ENCODE peak calls at places on chromosomes 6 and 20, in five cellular contexts. P is cardiac fibroblast, H is HL-60, C is OCI-LY7, T is uterus. W is an unnamed sample.

GRCh38 chr6:13457577-13457976 is 29.8 kb downstream of the GFOD1 start:
- DNase-seq in P (peak), H (no peak), C (no peak), T (no peak), W (no peak)

GRCh38 chr20:63942250-63943006 is 13.8 kb downstream of the UCKL1 start:
- DNase-seq in P (no peak), H (peak), C (peak), T (peak), W (no peak)

GRCh38 chr6:24797596-24798216 is 1.0 kb downstream of the ARMH2 start:
- DNase-seq in P (no peak), H (no peak), C (no peak), T (no peak), W (no peak)

GRCh38 chr20:2576317-2576727 is 39.9 kb downstream of the TMC2 start:
- DNase-seq in P (no peak), H (no peak), C (no peak), T (no peak), W (no peak)

GRCh38 chr6:152401978-152402377 is 235.2 kb downstream of the SYNE1 start:
- DNase-seq in P (peak), H (no peak), C (no peak), T (no peak), W (peak)

GRCh38 chr6:141451508-141452353 is 681.0 kb upstream of the GJE1 start:
- DNase-seq in P (peak), H (no peak), C (no peak), T (no peak), W (no peak)

GRCh38 chr6:9020001-9020400 is 584.7 kb upstream of the SLC35B3 start:
- DNase-seq in P (no peak), H (no peak), C (no peak), T (no peak), W (no peak)

GRCh38 chr6:84052204-84052882 is 18.8 kb downstream of the MRAP2 start:
- DNase-seq in P (peak), H (no peak), C (no peak), T (no peak), W (peak)

GRCh38 chr6:30885999-30886896 is 1.9 kb downstream of the DDR1 start:
- DNase-seq in P (peak), H (no peak), C (no peak), T (peak), W (peak)

GRCh38 chr6:77292564-77293546 is 170.4 kb downstream of the HTR1B start:
- DNase-seq in P (peak), H (no peak), C (no peak), T (no peak), W (peak)

GRCh38 chr6:21885532-21886089 is 292.1 kb downstream of the SOX4 start:
- DNase-seq in P (peak), H (no peak), C (no peak), T (peak), W (no peak)

GRCh38 chr20:24673678-24674570 is 204.5 kb downstream of the SYNDIG1 start:
- DNase-seq in P (peak), H (no peak), C (no peak), T (no peak), W (no peak)

GRCh38 chr6:110044093-110044492 is 66.0 kb downstream of the GPR6 start:
- DNase-seq in P (no peak), H (no peak), C (no peak), T (no peak), W (no peak)

GRCh38 chr6:161554883-161555282 is 281.0 kb upstream of the AGPAT4 start:
- DNase-seq in P (peak), H (no peak), C (no peak), T (no peak), W (no peak)

GRCh38 chr6:24313133-24313476 is 44.8 kb downstream of the DCDC2 start:
- DNase-seq in P (no peak), H (no peak), C (no peak), T (no peak), W (no peak)

GRCh38 chr6:16658661-16659060 is 102.6 kb downstream of the ATXN1 start:
- DNase-seq in P (no peak), H (no peak), C (no peak), T (no peak), W (no peak)

GRCh38 chr6:149190228-149190831 is 127.2 kb upstream of the TAB2 start:
- DNase-seq in P (peak), H (no peak), C (peak), T (no peak), W (no peak)

DNA sequence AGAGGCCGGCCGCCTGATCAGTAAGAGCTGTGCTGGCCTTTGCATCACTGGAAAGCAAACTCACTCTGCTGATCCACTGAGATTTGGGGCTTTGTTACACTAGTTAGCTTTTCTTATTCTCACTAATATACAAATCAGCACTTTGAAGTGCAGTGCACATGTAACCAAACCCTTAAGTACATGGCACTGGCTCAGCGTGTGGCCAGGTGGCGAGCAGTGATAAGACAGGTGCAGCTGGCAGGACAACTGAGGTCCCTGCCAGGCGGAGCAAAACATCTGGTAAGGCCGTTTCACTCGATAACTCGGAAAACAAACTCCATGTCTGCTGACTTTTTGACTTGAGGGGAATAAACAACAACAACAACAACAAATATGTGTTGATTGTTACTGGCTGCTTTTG is 11.0 kb downstream of the GFRA4 start:
- DNase-seq in P (no peak), H (no peak), C (peak), T (no peak), W (no peak)
- TF ChIP-seq CTCF in P (no peak), H (no peak), C (no peak), T (no peak), W (no peak)

GRCh38 chr6:121443953-121444590 is 8.6 kb downstream of the GJA1 start:
- DNase-seq in P (peak), H (no peak), C (no peak), T (no peak), W (no peak)
- TF ChIP-seq CTCF in P (no peak), H (no peak), C (no peak), T (no peak), W (no peak)

GRCh38 chr6:135496805-135497411 is 632 bp downstream of the AHI1 start:
- DNase-seq in P (peak), H (no peak), C (no peak), T (no peak), W (no peak)

GRCh38 chr6:135493218-135493961 is 4.2 kb downstream of the AHI1 start:
- DNase-seq in P (peak), H (no peak), C (no peak), T (no peak), W (no peak)

GRCh38 chr6:135498178-135498841 is 770 bp upstream of the AHI1 start:
- DNase-seq in P (peak), H (peak), C (peak), T (peak), W (peak)

GRCh38 chr6:135499441-135500340 is 2.2 kb upstream of the AHI1 start:
- DNase-seq in P (no peak), H (no peak), C (no peak), T (no peak), W (no peak)

DNA sequence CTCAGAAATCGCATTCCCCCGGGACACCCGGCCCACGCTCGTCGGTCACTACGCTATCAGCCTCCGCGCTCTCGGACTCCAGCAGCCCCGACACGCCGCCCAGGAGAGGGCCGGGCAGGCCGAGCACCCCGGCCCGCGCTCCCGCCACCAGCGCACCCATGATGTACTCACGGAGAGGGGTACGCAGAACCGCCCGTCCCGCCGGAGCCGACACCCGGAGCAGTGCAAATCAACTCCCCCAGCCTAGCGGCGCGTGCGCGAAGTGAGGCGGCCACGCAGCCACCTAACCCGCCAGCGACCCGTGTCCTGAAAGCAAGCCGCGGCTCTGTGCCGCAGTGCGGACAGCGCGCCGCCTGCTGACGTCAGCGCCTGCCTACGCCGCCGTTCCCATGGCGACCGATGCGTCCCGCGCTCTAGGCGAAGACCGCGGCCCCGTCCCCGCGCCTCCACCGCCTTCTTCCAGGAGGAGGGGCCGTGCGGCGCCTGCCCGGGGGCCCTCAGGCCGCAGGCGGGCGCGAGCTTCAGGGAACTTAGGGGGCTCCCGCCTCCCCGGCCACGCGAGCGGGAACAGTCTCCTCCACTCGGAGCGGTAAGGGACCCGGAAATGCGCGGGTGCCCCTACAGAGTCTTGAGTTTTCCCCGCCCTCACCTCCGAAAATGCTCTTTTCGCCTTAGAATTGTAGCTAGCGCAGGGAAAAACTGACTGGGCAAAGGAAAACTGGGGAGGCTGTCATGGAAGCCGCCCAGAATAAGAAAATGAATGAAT is at the start of gene AHI1:
- DNase-seq in P (peak), H (peak), C (peak), T (peak), W (peak)
- TF ChIP-seq CTCF in P (no peak), H (no peak), C (peak), T (peak), W (peak)

DNA sequence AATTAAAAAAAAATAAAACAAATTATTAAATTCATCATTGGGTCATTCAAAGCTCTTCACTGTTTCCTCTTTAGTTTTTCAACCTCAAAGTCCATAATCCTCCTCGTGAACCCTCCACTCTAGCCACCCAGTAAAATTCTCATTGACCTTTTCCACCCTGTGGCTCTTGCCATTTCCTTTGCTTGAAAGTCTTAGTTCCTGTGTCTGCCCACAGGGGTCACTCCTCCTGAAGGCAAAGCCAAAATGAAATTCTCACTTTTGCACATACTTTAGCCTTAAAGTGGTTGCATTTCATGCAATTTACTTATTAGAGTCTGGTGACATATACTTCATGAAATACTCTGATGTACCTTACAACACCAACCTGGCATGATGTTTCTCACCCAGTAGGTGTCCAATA is 263.7 kb downstream of the BMP2 start:
- DNase-seq in P (peak), H (no peak), C (no peak), T (no peak), W (no peak)
- TF ChIP-seq CTCF in P (peak), H (peak), C (peak), T (no peak), W (no peak)

DNA sequence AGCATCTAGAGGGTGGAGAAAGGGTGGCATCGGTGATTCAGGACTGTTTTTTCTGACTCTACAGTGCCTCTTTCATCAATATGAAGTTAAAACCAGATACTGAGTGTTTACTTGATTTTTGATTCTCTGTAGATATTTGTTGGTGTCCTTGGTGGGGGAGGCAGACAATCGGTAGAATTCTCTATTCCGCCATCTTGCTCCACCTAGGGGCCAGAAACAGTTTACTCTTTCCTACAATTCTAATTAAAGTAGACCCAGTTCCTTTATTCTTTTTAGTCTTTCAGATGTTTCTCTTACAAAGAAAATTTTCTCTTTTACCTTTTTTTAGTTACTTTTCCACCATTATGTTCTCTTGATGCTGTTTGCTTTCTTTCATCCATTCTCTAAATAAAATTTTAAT is 162.1 kb upstream of the RAB32 start:
- DNase-seq in P (peak), H (no peak), C (no peak), T (no peak), W (no peak)
- TF ChIP-seq CTCF in P (peak), H (no peak), C (peak), T (no peak), W (peak)

GRCh38 chr6:126335210-126335609 is 4.7 kb upstream of the CENPW start:
- DNase-seq in P (no peak), H (no peak), C (no peak), T (no peak), W (no peak)
- TF ChIP-seq CTCF in P (no peak), H (no peak), C (peak), T (no peak), W (no peak)

GRCh38 chr20:33602826-33603590 is 59.1 kb upstream of the C20orf144 start:
- DNase-seq in P (peak), H (no peak), C (peak), T (no peak), W (no peak)

GRCh38 chr20:33601016-33601415 is 61.1 kb upstream of the C20orf144 start:
- DNase-seq in P (no peak), H (no peak), C (no peak), T (no peak), W (no peak)

GRCh38 chr20:33601861-33602260 is 60.3 kb upstream of the C20orf144 start:
- DNase-seq in P (no peak), H (no peak), C (no peak), T (no peak), W (no peak)

GRCh38 chr20:33604084-33604990 is 57.8 kb upstream of the C20orf144 start:
- DNase-seq in P (no peak), H (no peak), C (peak), T (no peak), W (no peak)

DNA sequence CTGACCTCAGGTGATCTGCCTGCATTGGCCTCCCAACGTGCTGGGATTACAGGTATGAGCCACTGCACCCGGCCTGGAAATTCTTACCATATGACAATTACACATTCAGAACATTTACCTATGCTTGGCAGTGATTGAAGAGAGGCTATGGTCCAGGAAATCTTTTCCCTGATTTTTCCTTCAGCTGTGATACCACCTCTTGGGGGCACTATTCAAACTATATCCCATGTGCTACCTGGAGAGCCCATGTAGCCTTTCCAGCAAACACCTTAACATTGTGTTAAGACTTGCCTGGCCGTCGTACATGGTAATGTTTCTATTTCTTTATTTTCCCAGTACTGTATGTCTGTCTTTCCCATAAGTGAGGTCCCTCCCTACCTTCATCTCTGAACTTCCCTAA is 61.7 kb upstream of the C20orf144 start:
- DNase-seq in P (no peak), H (no peak), C (no peak), T (no peak), W (no peak)
- TF ChIP-seq CTCF in P (no peak), H (no peak), C (peak), T (no peak), W (no peak)

GRCh38 chr20:59743767-59744485 is 139.6 kb downstream of the PHACTR3 start:
- DNase-seq in P (no peak), H (no peak), C (peak), T (no peak), W (no peak)
- TF ChIP-seq CTCF in P (no peak), H (no peak), C (peak), T (no peak), W (peak)

GRCh38 chr6:39166189-39166917 is 51.4 kb upstream of the SAYSD1 start:
- DNase-seq in P (peak), H (peak), C (peak), T (no peak), W (peak)
- TF ChIP-seq CTCF in P (peak), H (peak), C (peak), T (peak), W (peak)